ENCODE peak calls at places on chromosomes 4 and X, in six cellular contexts. P is HepG2, A is K562, K is endothelial cell of umbilical vein, D is A549, F is GM12878. C is an unnamed sample.
A peak's percentile ranks its signal among the peaks of the same experiment; 100 is the strongest.

GRCh38 chrX:107632291-107632690 is 4.0 kb downstream of the PRPS1 start:
- DNase-seq in P (no peak), D (no peak), A (no peak), F (no peak), K (no peak), C (no peak)

GRCh38 chr4:24382381-24382780 is 202.0 kb downstream of the DHX15 start:
- DNase-seq in D (peak; percentile 48), F (no peak), P (peak; percentile 75), K (no peak), A (no peak), C (no peak)

GRCh38 chrX:24245201-24245600 is 68.7 kb downstream of the SUPT20HL2 start:
- DNase-seq in D (peak; percentile 61), P (no peak), K (no peak), F (no peak), A (no peak), C (no peak)

GRCh38 chrX:150160656-150161055 is 202.5 kb upstream of the MAMLD1 start:
- DNase-seq in F (no peak), A (no peak), K (no peak), P (no peak), D (no peak), C (no peak)

GRCh38 chrX:120562569-120562926 is 1.8 kb upstream of the CUL4B start:
- DNase-seq in D (no peak), P (no peak), A (no peak), K (peak; percentile 40), F (no peak), C (no peak)

GRCh38 chr4:3719836-3720235 is 46.3 kb upstream of the ADRA2C start:
- DNase-seq in F (no peak), K (no peak), A (no peak), P (no peak), D (no peak), C (no peak)

GRCh38 chr4:83217721-83218522 is 66.7 kb downstream of the COQ2 start:
- DNase-seq in A (no peak), D (no peak), P (no peak), K (no peak), F (peak; percentile 99), C (peak; percentile 93)

GRCh38 chrX:40539214-40540142 is 41.3 kb upstream of the ATP6AP2 start:
- DNase-seq in K (no peak), P (no peak), F (peak; percentile 56), A (peak; percentile 55), D (no peak), C (peak; percentile 96)

GRCh38 chr4:158938462-158939044 is 164.3 kb upstream of the RAPGEF2 start:
- DNase-seq in A (no peak), F (no peak), P (no peak), D (no peak), K (no peak), C (no peak)

GRCh38 chr4:7095611-7096155 is 27.8 kb upstream of the GRPEL1 start:
- DNase-seq in K (no peak), A (no peak), P (no peak), F (no peak), D (no peak), C (no peak)

GRCh38 chrX:13752141-13752540 is 17.6 kb downstream of the OFD1 start:
- DNase-seq in D (no peak), K (no peak), F (no peak), P (no peak), A (no peak), C (no peak)

GRCh38 chr4:119659576-119659975 is 31.0 kb upstream of the PDE5A start:
- DNase-seq in D (peak; percentile 32), F (no peak), K (no peak), A (no peak), P (peak; percentile 5), C (no peak)

GRCh38 chr4:25030283-25031076 is at the start of gene LGI2:
- DNase-seq in A (peak; percentile 30), F (no peak), P (no peak), D (no peak), K (no peak), C (peak; percentile 30)

GRCh38 chrX:118437283-118437682 is 58.3 kb upstream of the DOCK11 start:
- DNase-seq in F (no peak), A (no peak), K (no peak), P (no peak), D (no peak), C (no peak)

GRCh38 chr4:13378973-13379759 is 105.0 kb downstream of the RAB28 start:
- DNase-seq in K (no peak), A (no peak), D (no peak), P (no peak), F (peak; percentile 24), C (no peak)

GRCh38 chr4:186946682-186947294 is 223.1 kb upstream of the FAT1 start:
- DNase-seq in D (peak; percentile 79), P (peak; percentile 78), F (no peak), K (no peak), A (peak; percentile 32), C (no peak)

GRCh38 chrX:48022740-48023139 is 16.0 kb downstream of the SPACA5 start:
- DNase-seq in D (no peak), F (no peak), P (no peak), K (no peak), A (no peak), C (no peak)

GRCh38 chr4:112185740-112186670 is 40.8 kb downstream of the FAM241A start:
- DNase-seq in D (no peak), A (no peak), F (no peak), P (no peak), K (no peak), C (peak; percentile 85)

GRCh38 chr4:179196511-179196910 is 1754.3 kb upstream of the AGA start:
- DNase-seq in K (no peak), A (no peak), P (no peak), F (no peak), D (no peak), C (no peak)

GRCh38 chr4:85573270-85573669 is 98.3 kb downstream of the ARHGAP24 start:
- DNase-seq in F (no peak), P (no peak), A (no peak), D (no peak), K (no peak), C (no peak)

DNA sequence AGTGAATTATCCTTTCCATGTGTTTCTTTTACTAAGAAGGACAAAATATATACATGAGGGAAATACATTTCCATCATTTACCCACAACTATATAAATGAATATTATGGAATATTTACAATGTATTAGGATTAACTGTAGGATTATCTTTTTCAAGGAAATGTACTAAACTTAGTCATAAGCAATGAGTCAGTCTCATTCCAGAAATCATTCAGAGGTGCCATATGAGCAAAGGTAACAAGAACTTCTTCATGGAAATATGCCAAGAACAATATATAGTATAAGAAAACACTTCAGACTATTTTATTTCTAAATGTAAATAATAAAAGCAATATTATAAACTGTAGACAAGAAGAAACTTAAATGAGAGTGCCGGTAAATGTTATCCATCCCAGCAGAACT is 67.1 kb downstream of the USP38 start:
- DNase-seq in D (no peak), A (no peak), K (no peak), F (no peak), P (no peak), C (no peak)
- TF ChIP-seq MYC in D (no peak), A (no peak), K (no peak), F (no peak), P (no peak), C (no peak)

GRCh38 chr4:18666322-18666721 is 644.8 kb upstream of the LCORL start:
- DNase-seq in A (no peak), F (no peak), D (no peak), K (no peak), P (no peak), C (no peak)

GRCh38 chr4:18669390-18669789 is 647.8 kb upstream of the LCORL start:
- DNase-seq in A (no peak), D (no peak), F (no peak), K (no peak), P (no peak), C (no peak)

GRCh38 chr4:18670034-18670433 is 648.5 kb upstream of the LCORL start:
- DNase-seq in K (no peak), D (no peak), F (no peak), P (no peak), A (no peak), C (no peak)

DNA sequence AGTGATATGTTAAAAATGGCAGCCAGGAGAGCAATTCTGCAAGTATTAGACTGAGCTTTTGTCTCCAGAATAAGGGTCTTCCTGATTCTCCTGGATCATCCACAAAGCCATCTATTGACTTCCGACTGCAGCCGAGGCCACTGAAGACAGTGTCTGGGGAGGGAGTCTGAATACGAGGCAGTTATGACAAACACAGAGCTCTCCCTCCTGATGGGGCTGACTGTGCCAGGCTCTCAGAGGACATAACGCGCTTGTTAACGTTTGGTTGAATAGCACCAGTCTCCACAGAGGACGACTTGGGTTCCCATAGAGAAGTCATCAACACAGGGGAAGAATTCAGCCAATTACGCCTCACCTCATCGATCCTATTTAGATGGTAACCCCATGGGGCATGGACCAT is 642.5 kb upstream of the LCORL start:
- DNase-seq in A (no peak), K (no peak), F (no peak), D (no peak), P (no peak), C (no peak)
- H3K4me3 ChIP-seq in A (no peak overlapping the region), K (no peak overlapping the region), F (no peak overlapping the region), D (no peak overlapping the region), P (no peak overlapping the region), C (no peak overlapping the region)

GRCh38 chrX:9860826-9861225 is 74.6 kb downstream of the SHROOM2 start:
- DNase-seq in A (no peak), K (no peak), P (no peak), D (no peak), F (no peak), C (no peak)

GRCh38 chrX:9861711-9862110 is 75.5 kb downstream of the SHROOM2 start:
- DNase-seq in K (no peak), D (no peak), F (no peak), A (no peak), P (peak; percentile 37), C (no peak)

GRCh38 chrX:9858080-9858479 is 71.9 kb downstream of the SHROOM2 start:
- DNase-seq in P (no peak), D (no peak), A (no peak), K (no peak), F (no peak), C (no peak)

GRCh38 chrX:9857575-9857974 is 71.3 kb downstream of the SHROOM2 start:
- DNase-seq in P (no peak), K (no peak), D (no peak), F (no peak), A (no peak), C (no peak)

DNA sequence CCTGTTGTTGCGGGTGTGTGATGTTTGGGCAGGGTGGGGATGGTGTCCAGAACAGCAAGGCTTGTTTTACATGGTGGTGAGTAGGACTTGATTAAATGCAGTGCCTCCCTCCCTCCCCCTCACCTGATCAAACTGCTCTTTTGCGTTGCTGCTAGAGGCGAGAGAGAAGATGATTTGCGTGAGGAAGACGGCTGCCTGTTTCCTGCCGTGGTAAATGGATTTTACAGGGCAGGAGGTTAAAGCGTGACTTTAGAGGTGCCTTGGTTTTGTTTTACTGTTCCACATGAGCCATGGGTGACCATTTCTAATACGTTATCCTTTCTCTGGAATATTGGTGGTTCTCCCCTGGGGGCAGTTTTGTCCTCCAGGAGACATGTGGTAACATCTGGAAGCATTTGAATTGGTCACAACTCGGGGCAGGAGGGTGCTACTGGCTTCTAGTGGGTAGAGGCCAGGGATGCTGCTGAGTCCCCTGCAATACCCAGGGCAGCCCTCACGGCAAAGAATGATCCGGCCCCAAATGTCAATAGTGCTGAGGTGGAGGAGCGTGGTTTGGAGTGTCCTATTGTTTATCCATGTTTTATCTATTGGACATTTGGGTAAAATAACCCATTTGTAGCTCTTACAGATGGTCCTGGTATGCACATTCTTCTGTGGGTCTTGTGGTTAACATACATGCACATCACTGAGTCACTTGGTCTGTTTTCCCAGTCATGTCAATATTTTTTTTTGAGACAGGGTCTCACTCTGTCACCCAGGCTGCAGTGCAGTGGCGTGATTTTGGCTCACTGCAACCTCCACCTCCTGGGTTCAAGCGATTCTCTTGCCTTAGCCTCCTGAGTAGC is 73.7 kb downstream of the SHROOM2 start:
- DNase-seq in P (no peak), K (no peak), D (no peak), A (no peak), F (no peak), C (no peak)
- TF ChIP-seq MAX in P (no peak), K (no peak), D (no peak), A (no peak), F (no peak), C (no peak)

GRCh38 chr4:98728433-98728832 is 70.0 kb upstream of the TSPAN5 start:
- DNase-seq in D (no peak), A (peak; percentile 24), F (no peak), P (no peak), K (peak; percentile 96), C (peak; percentile 84)
- TF ChIP-seq MYC in D (no peak), A (no peak), F (no peak), P (no peak), K (no peak), C (no peak)

C was measured in NB4.